ENCODE peak calls at places on chromosomes 16 and 17, in ten cellular contexts. W is lung, G is esophagus squamous epithelium, S is fibroblast of mammary gland, B is Peyer's patch, E is body of pancreas, T is HFF-Myc, P is IMR-90, C is left lung, H is fibroblast of lung. M is an unnamed sample.

GRCh38 chr17:31549121-31549524 is 157.6 kb downstream of the RAB11FIP4 start:
- DNase-seq in B (no peak), E (no peak), H (no peak), G (no peak), C (no peak), S (peak; percentile 24), W (no peak), P (no peak), T (no peak), M (no peak)

GRCh38 chr17:1989135-1989534 is 36.0 kb downstream of the RTN4RL1 start:
- DNase-seq in B (no peak), G (no peak), E (no peak), W (no peak), P (peak; percentile 88), H (peak; percentile 91), S (peak; percentile 98), T (peak; percentile 65), C (no peak), M (peak; percentile 96)

GRCh38 chr17:72116692-72117469 is 3.9 kb upstream of the SOX9 start:
- DNase-seq in W (no peak), T (no peak), C (peak; percentile 62), H (peak; percentile 64), P (peak; percentile 30), B (peak; percentile 52), S (no peak), G (no peak), E (peak; percentile 35), M (peak; percentile 42)

GRCh38 chr16:29675811-29676643 is 3.0 kb upstream of the QPRT start:
- DNase-seq in B (no peak), C (no peak), S (peak; percentile 38), P (peak; percentile 18), T (no peak), E (no peak), H (peak; percentile 17), W (no peak), G (no peak), M (peak; percentile 51)

GRCh38 chr17:51121620-51122472 is 1.2 kb upstream of the SPAG9 start:
- DNase-seq in H (peak; percentile 91), E (peak; percentile 96), T (peak; percentile 79), B (peak; percentile 95), S (peak; percentile 96), W (peak; percentile 93), C (peak; percentile 94), P (peak; percentile 94), G (no peak), M (peak; percentile 96)

GRCh38 chr16:3074860-3075545 is 9.6 kb downstream of the IL32 start:
- DNase-seq in C (peak; percentile 83), S (no peak), W (no peak), T (no peak), B (peak; percentile 94), E (no peak), G (no peak), H (no peak), P (no peak), M (no peak)

GRCh38 chr17:42618442-42619150 is 9.1 kb downstream of the TUBG1 start:
- DNase-seq in G (no peak), P (no peak), H (peak; percentile 24), W (peak; percentile 33), T (no peak), S (peak; percentile 12), E (peak; percentile 92), B (peak; percentile 73), C (no peak), M (peak; percentile 23)

GRCh38 chr17:35117984-35118383 is 1.7 kb downstream of the RAD51D start:
- DNase-seq in E (no peak), W (no peak), T (no peak), C (no peak), S (peak; percentile 46), B (no peak), P (peak; percentile 23), H (no peak), G (no peak), M (peak; percentile 67)

GRCh38 chr17:13704333-13704732 is 102.6 kb upstream of the HS3ST3A1 start:
- DNase-seq in P (peak; percentile 75), E (no peak), H (peak; percentile 87), C (no peak), W (no peak), G (no peak), T (no peak), B (no peak), S (peak; percentile 81), M (no peak)

GRCh38 chr16:23072084-23072599 is 77.1 kb downstream of the USP31 start:
- DNase-seq in B (peak; percentile 66), C (peak; percentile 67), S (peak; percentile 82), P (peak; percentile 77), E (no peak), T (no peak), G (no peak), H (peak; percentile 81), W (no peak), M (peak; percentile 84)

GRCh38 chr16:2156025-2156848 is 655 bp downstream of the TRAF7 start:
- DNase-seq in C (peak; percentile 85), S (peak; percentile 82), E (no peak), B (no peak), H (peak; percentile 80), W (no peak), T (no peak), P (peak; percentile 76), G (no peak), M (peak; percentile 76)

GRCh38 chr17:61809816-61810392 is 53.4 kb downstream of the BRIP1 start:
- DNase-seq in C (no peak), S (peak; percentile 66), E (no peak), T (no peak), P (peak; percentile 70), H (peak; percentile 62), G (no peak), B (no peak), W (no peak), M (peak; percentile 72)

GRCh38 chr17:29042679-29043538 is at the start of gene PIPOX:
- DNase-seq in E (peak; percentile 22), C (no peak), T (peak; percentile 11), B (peak; percentile 48), W (peak; percentile 41), S (peak; percentile 19), P (peak; percentile 15), G (no peak), H (peak; percentile 46), M (peak; percentile 12)

GRCh38 chr17:44207319-44207718 is 7.6 kb upstream of the ATXN7L3 start:
- DNase-seq in B (no peak), P (no peak), W (no peak), H (no peak), C (no peak), G (no peak), T (no peak), S (no peak), E (no peak), M (no peak)

GRCh38 chr17:44204453-44204882 is 4.8 kb upstream of the ATXN7L3 start:
- DNase-seq in W (no peak), E (no peak), T (no peak), B (no peak), S (peak; percentile 82), H (peak; percentile 65), P (peak; percentile 61), G (no peak), C (no peak), M (peak; percentile 63)

GRCh38 chr17:44206825-44207155 is 7.1 kb upstream of the ATXN7L3 start:
- DNase-seq in W (no peak), B (no peak), T (no peak), C (no peak), G (no peak), P (no peak), H (no peak), E (no peak), S (no peak), M (no peak)

GRCh38 chr17:44203731-44204452 is 4.2 kb upstream of the ATXN7L3 start:
- DNase-seq in C (no peak), E (no peak), G (no peak), P (peak; percentile 31), W (peak; percentile 53), B (peak; percentile 71), H (peak; percentile 40), T (no peak), S (peak; percentile 66), M (peak; percentile 74)

DNA sequence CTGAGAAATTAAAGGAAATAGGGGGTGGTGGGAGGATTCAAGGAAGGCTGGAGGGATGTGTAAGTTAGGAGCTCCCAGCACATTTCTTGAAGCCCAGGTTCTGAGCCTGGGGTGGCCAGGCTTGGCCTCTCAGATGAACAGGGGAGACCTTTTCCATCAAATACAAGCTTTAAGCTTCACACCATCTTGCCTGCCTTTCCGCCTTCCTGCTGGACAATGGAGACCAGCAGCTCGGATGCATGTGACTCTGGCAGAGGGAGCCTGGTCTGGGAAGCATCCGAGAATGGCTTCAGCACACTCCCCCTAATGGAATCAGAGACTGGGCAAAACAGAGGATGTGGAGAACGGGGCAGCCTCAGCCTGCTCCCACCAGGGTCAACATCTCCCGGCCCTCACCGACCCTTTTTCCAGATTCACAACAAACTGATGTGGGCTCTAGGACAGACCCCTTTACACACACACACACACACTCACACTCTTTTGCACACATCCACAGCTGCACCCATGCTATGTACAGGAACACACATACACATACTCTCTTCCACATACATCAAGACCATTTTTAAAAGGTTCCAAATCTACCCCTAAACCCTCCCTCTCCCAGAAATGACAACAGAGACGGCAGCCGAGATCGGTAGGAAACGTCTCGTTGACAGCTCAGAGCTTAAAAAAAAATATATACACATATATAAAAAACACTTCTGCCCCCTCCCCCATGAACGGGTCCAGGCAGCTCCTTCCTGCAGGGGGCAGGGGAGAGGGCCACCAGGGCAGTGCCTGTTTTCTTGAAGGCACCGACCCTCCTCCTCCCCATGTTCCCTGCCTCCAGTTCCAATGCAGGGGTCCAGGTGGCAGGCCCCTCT is 6.5 kb upstream of the ATXN7L3 start:
- DNase-seq in W (no peak), H (no peak), E (no peak), G (no peak), T (no peak), S (no peak), B (no peak), P (no peak), C (no peak), M (no peak)
- TF ChIP-seq CTCF in W (no peak), H (peak; percentile 8), E (no peak), G (no peak), T (peak; percentile 22), S (peak; percentile 19), B (no peak), P (peak; percentile 28), C (no peak), M (peak; percentile 23)

GRCh38 chr17:64777413-64778101 is 115.5 kb upstream of the SMURF2 start:
- DNase-seq in P (no peak), C (peak; percentile 81), B (peak; percentile 62), S (no peak), W (no peak), E (peak; percentile 52), H (no peak), G (no peak), T (no peak), M (no peak)
- H3K4me3 ChIP-seq in P (no peak overlapping the region), C (no peak overlapping the region), B (peak overlapping the region; percentile 46), S (peak overlapping the region; percentile 22), W (no peak overlapping the region), E (no peak overlapping the region), H (no peak overlapping the region), G (peak overlapping the region; percentile 57), T (no peak overlapping the region), M (no peak overlapping the region)

GRCh38 chr17:17001076-17001777 is 29.3 kb upstream of the TNFRSF13B start:
- DNase-seq in E (no peak), P (no peak), H (no peak), S (no peak), G (no peak), B (peak; percentile 37), C (peak; percentile 57), T (no peak), W (no peak), M (no peak)
- TF ChIP-seq CTCF in E (no peak), P (no peak), H (no peak), S (no peak), G (no peak), B (no peak), C (no peak), T (no peak), W (no peak), M (no peak)

GRCh38 chr16:4314532-4315184 is 1.2 kb upstream of the GLIS2 start:
- DNase-seq in P (peak; percentile 56), C (peak; percentile 84), G (no peak), B (no peak), E (peak; percentile 47), W (no peak), T (no peak), H (peak; percentile 69), S (peak; percentile 64), M (peak; percentile 56)
- H3K4me3 ChIP-seq in P (peak overlapping the region; percentile 49), C (peak overlapping the region; percentile 50), G (peak overlapping the region; percentile 47), B (peak overlapping the region; percentile 58), E (no peak overlapping the region), W (peak overlapping the region; percentile 49), T (peak overlapping the region; percentile 53), H (peak overlapping the region; percentile 48), S (peak overlapping the region; percentile 49), M (peak overlapping the region; percentile 80)

M was measured in cardiac fibroblast.